ENCODE peak calls at places on chromosomes 1 and 21, in six cellular contexts. K, T, S, Z, P and H are unnamed samples. For H3K4me1, the result is how much of the 10 kb centered on the place peaks cover.

GRCh38 chr1:64850846-64851245 is 106.0 kb downstream of the RAVER2 start:
- DNase-seq in K (no peak), P (no peak), Z (no peak), T (no peak), S (no peak), H (no peak)

GRCh38 chr1:110786802-110787327 is 86.1 kb upstream of the CD53 start:
- DNase-seq in P (no peak), S (no peak), T (no peak), K (no peak), Z (no peak), H (no peak)

GRCh38 chr1:230940848-230941247 is 37.8 kb downstream of the TTC13 start:
- DNase-seq in Z (no peak), T (no peak), K (no peak), S (no peak), P (no peak), H (no peak)

GRCh38 chr1:66944330-66945274 is 19.8 kb downstream of the MIER1 start:
- DNase-seq in P (no peak), T (peak), S (no peak), Z (peak), K (no peak), H (no peak)

GRCh38 chr1:171606402-171606941 is 15.6 kb upstream of the MYOCOS start:
- DNase-seq in K (peak), P (no peak), T (no peak), Z (no peak), S (no peak), H (no peak)

GRCh38 chr1:58883037-58883887 is 99.4 kb upstream of the JUN start:
- DNase-seq in T (peak), P (peak), K (no peak), S (peak), Z (peak), H (no peak)

GRCh38 chr1:55314740-55315139 is 99.6 kb upstream of the USP24 start:
- DNase-seq in Z (no peak), S (no peak), T (no peak), K (no peak), P (no peak), H (no peak)

GRCh38 chr1:40338745-40339419 is 21.8 kb upstream of the COL9A2 start:
- DNase-seq in P (peak), T (peak), S (no peak), K (peak), Z (peak), H (peak)

GRCh38 chr1:156480411-156481192 is 20.0 kb downstream of the MEF2D start:
- DNase-seq in Z (peak), T (no peak), P (peak), S (no peak), K (no peak), H (no peak)

GRCh38 chr1:97417661-97418060 is 503.2 kb downstream of the DPYD start:
- DNase-seq in K (no peak), P (no peak), S (no peak), Z (no peak), T (no peak), H (no peak)

GRCh38 chr1:205588691-205589445 is 42.9 kb downstream of the ELK4 start:
- DNase-seq in Z (peak), K (no peak), S (peak), T (peak), P (no peak), H (no peak)

GRCh38 chr1:37439672-37439995 is 34.7 kb upstream of the ZC3H12A start:
- DNase-seq in T (no peak), K (no peak), Z (no peak), P (no peak), S (no peak), H (no peak)

GRCh38 chr1:44588551-44588950 is 85.7 kb downstream of the TMEM53 start:
- DNase-seq in K (no peak), S (no peak), P (no peak), T (no peak), Z (no peak), H (no peak)

GRCh38 chr1:54922921-54923421 is 36.0 kb upstream of the DHCR24 start:
- DNase-seq in K (no peak), T (peak), Z (no peak), S (no peak), P (peak), H (no peak)

GRCh38 chr1:21299780-21300395 is 9.6 kb upstream of the ECE1 start:
- DNase-seq in T (no peak), S (no peak), Z (no peak), P (no peak), K (no peak), H (no peak)

GRCh38 chr1:177211231-177211630 is 40.5 kb downstream of the BRINP2 start:
- DNase-seq in S (no peak), T (no peak), Z (no peak), K (no peak), P (no peak), H (no peak)

GRCh38 chr1:155008015-155008941 is 5.7 kb downstream of the ZBTB7B start:
- DNase-seq in T (no peak), P (no peak), Z (peak), S (no peak), K (no peak), H (no peak)

GRCh38 chr1:236623371-236624166 is 19.3 kb upstream of the HEATR1 start:
- DNase-seq in K (no peak), S (no peak), P (no peak), T (no peak), Z (no peak), H (no peak)

GRCh38 chr21:46515109-46515508 is 56.4 kb downstream of the DIP2A start:
- DNase-seq in T (no peak), Z (peak), P (peak), S (no peak), K (no peak), H (no peak)

GRCh38 chr1:186974774-186975181 is 146.0 kb downstream of the PLA2G4A start:
- DNase-seq in S (no peak), Z (no peak), P (no peak), K (no peak), T (no peak), H (no peak)

GRCh38 chr1:171263915-171264314 is 15.6 kb downstream of the FMO1 start:
- DNase-seq in P (no peak), T (no peak), S (no peak), Z (no peak), K (no peak), H (no peak)

GRCh38 chr1:40788561-40789341 is 5.2 kb downstream of the KCNQ4 start:
- DNase-seq in Z (no peak), S (no peak), P (no peak), K (no peak), T (no peak), H (no peak)

GRCh38 chr1:173733912-173734311 is 19.1 kb downstream of the KLHL20 start:
- DNase-seq in P (no peak), Z (no peak), S (no peak), T (no peak), K (no peak), H (no peak)

GRCh38 chr1:155329980-155330598 is 9.4 kb downstream of the RUSC1 start:
- DNase-seq in K (no peak), T (no peak), P (no peak), S (no peak), Z (no peak), H (no peak)

GRCh38 chr1:6521502-6521901 is 30.0 kb upstream of the PLEKHG5 start:
- DNase-seq in K (no peak), T (no peak), Z (no peak), P (no peak), S (no peak), H (no peak)

GRCh38 chr1:102758418-102758817 is 349.9 kb downstream of the COL11A1 start:
- DNase-seq in S (no peak), Z (no peak), T (no peak), P (no peak), K (no peak), H (no peak)

GRCh38 chr1:64864018-64864945 is 102.1 kb downstream of the JAK1 start:
- DNase-seq in S (no peak), K (peak), Z (peak), T (no peak), P (peak), H (no peak)

GRCh38 chr1:61141288-61142044 is 59.1 kb downstream of the NFIA start:
- DNase-seq in S (no peak), T (peak), P (no peak), K (no peak), Z (no peak), H (no peak)

GRCh38 chr1:18539171-18539570 is 58.4 kb downstream of the KLHDC7A start:
- DNase-seq in Z (no peak), P (peak), T (no peak), S (peak), K (no peak), H (no peak)

GRCh38 chr1:74733616-74734484 is 898 bp downstream of the TYW3 start:
- DNase-seq in S (no peak), Z (peak), T (peak), K (no peak), P (no peak), H (no peak)

GRCh38 chr1:8047686-8048522 is 21.8 kb upstream of the ERRFI1 start:
- DNase-seq in S (no peak), T (no peak), K (no peak), P (no peak), Z (no peak), H (no peak)
- TF ChIP-seq POLR2AphosphoS5 in S (no peak), T (no peak), K (no peak), P (no peak), Z (no peak), H (no peak)

GRCh38 chr1:23554481-23555224 is 4.6 kb downstream of the ID3 start:
- DNase-seq in S (no peak), P (peak), K (no peak), Z (peak), T (peak), H (no peak)
- TF ChIP-seq EP300 in S (peak), P (no peak), K (no peak), Z (peak), T (no peak), H (peak)

GRCh38 chr21:41481191-41481590 is 26.8 kb downstream of the TMPRSS2 start:
- DNase-seq in S (no peak), K (no peak), P (no peak), Z (no peak), T (no peak), H (no peak)
- H3K4me1 ChIP-seq in S (under half), K (under half), P (half or more), Z (under half), T (under half), H (under half)

GRCh38 chr1:119485246-119485645 is 21.8 kb upstream of the HSD3B1 start:
- DNase-seq in Z (no peak), K (no peak), T (no peak), P (no peak), S (no peak), H (peak)
- TF ChIP-seq POLR2AphosphoS5 in Z (no peak), K (no peak), T (no peak), P (no peak), S (no peak), H (no peak)

DNA sequence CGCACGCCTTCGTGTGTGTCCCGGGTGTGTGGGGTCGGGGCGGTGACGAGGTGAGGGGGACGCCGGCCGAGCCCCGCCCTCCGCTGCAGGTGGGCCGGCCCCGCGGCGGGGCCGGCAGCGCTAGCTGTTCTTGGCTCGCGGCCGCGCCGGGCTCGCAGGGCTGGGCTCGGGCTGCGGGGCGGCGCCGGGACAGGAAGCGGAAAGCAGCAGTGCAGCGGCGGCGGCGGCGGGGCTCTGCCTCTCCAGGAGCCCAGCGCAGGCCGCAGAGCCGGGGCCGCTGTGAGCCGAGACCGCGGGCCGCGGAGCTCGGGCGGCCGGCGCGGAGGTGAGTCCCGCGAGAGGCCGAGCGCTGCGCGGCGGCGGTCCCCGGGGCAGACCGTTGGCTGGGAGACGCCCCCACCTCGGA is at the start of gene VANGL1:
- DNase-seq in T (peak), S (no peak), K (no peak), Z (peak), P (peak), H (peak)
- TF ChIP-seq EP300 in T (no peak), S (no peak), K (no peak), Z (no peak), P (no peak), H (no peak)